ENCODE peak calls at places on chromosomes 7 and 10, in four cellular contexts. J is upper lobe of right lung, X is IMR-90, M is astrocyte of the spinal cord. T is an unnamed sample.

GRCh38 chr7:35465791-35466336 is 212.0 kb upstream of the TBX20 start:
- DNase-seq in J (peak; percentile 90), X (no peak), M (no peak), T (no peak)

GRCh38 chr7:12729112-12729511 is 41.7 kb downstream of the ARL4A start:
- DNase-seq in J (peak; percentile 69), X (peak; percentile 15), M (peak; percentile 65), T (peak; percentile 73)

GRCh38 chr7:157851501-157852067 is 514.8 kb downstream of the DNAJB6 start:
- DNase-seq in J (peak; percentile 90), X (no peak), M (no peak), T (no peak)

GRCh38 chr10:3415878-3416605 is 243.5 kb upstream of the PITRM1 start:
- DNase-seq in J (no peak), X (no peak), M (no peak), T (no peak)

GRCh38 chr10:7296648-7297047 is 114.2 kb downstream of the SFMBT2 start:
- DNase-seq in J (no peak), X (no peak), M (no peak), T (no peak)

GRCh38 chr7:138595454-138595853 is 105.7 kb downstream of the SVOPL start:
- DNase-seq in J (no peak), X (no peak), M (no peak), T (no peak)

GRCh38 chr7:112726076-112726475 is 64.1 kb downstream of the TMEM168 start:
- DNase-seq in J (no peak), X (no peak), M (no peak), T (no peak)

GRCh38 chr10:94288361-94289116 is 74.2 kb downstream of the NOC3L start:
- DNase-seq in J (no peak), X (no peak), M (no peak), T (no peak)

GRCh38 chr10:86085686-86086085 is 280.9 kb downstream of the GRID1 start:
- DNase-seq in J (peak; percentile 34), X (no peak), M (no peak), T (no peak)

GRCh38 chr7:80517177-80517804 is 5.4 kb upstream of the GNAT3 start:
- DNase-seq in J (no peak), X (no peak), M (no peak), T (peak; percentile 37)

GRCh38 chr10:14491814-14492213 is 161.1 kb upstream of the FRMD4A start:
- DNase-seq in J (no peak), X (peak; percentile 37), M (no peak), T (no peak)

GRCh38 chr7:31051598-31052503 is at the start of gene ADCYAP1R1:
- DNase-seq in J (no peak), X (no peak), M (no peak), T (no peak)

GRCh38 chr7:150979706-150980390 is 1.7 kb upstream of the KCNH2 start:
- DNase-seq in J (no peak), X (no peak), M (no peak), T (no peak)

GRCh38 chr10:38038107-38038931 is 27.8 kb downstream of the ZNF33A start:
- DNase-seq in J (no peak), X (peak; percentile 8), M (no peak), T (peak; percentile 10)

GRCh38 chr7:141664450-141664849 is 37.5 kb downstream of the DENND11 start:
- DNase-seq in J (no peak), X (no peak), M (no peak), T (no peak)

GRCh38 chr10:94403823-94404228 is 1.5 kb downstream of the TBC1D12 start:
- DNase-seq in J (no peak), X (no peak), M (no peak), T (peak; percentile 55)

GRCh38 chr10:30750971-30751677 is 121.6 kb upstream of the LYZL2 start:
- DNase-seq in J (no peak), X (no peak), M (no peak), T (no peak)

GRCh38 chr10:31583358-31583757 is 264.3 kb downstream of the ZEB1 start:
- DNase-seq in J (no peak), X (no peak), M (no peak), T (peak; percentile 35)

GRCh38 chr7:44981035-44981706 is 2.4 kb upstream of the MYO1G start:
- DNase-seq in J (no peak), X (no peak), M (no peak), T (no peak)

GRCh38 chr7:139769066-139769465 is 8.7 kb downstream of the HIPK2 start:
- DNase-seq in J (no peak), X (no peak), M (no peak), T (no peak)

GRCh38 chr10:116690356-116691078 is 51.8 kb downstream of the HSPA12A start:
- DNase-seq in J (no peak), X (peak; percentile 28), M (peak; percentile 22), T (peak; percentile 20)

GRCh38 chr7:122412886-122413285 is 108.3 kb upstream of the FEZF1 start:
- DNase-seq in J (no peak), X (peak; percentile 7), M (peak; percentile 74), T (peak; percentile 94)

GRCh38 chr10:70786799-70787415 is 1.7 kb upstream of the TBATA start:
- DNase-seq in J (no peak), X (peak; percentile 26), M (peak; percentile 38), T (no peak)

GRCh38 chr10:101781984-101782810 is 1.0 kb downstream of the NPM3 start:
- DNase-seq in J (peak; percentile 61), X (no peak), M (no peak), T (no peak)

GRCh38 chr10:16984242-16984641 is 145.4 kb downstream of the CUBN start:
- DNase-seq in J (no peak), X (no peak), M (no peak), T (no peak)

DNA sequence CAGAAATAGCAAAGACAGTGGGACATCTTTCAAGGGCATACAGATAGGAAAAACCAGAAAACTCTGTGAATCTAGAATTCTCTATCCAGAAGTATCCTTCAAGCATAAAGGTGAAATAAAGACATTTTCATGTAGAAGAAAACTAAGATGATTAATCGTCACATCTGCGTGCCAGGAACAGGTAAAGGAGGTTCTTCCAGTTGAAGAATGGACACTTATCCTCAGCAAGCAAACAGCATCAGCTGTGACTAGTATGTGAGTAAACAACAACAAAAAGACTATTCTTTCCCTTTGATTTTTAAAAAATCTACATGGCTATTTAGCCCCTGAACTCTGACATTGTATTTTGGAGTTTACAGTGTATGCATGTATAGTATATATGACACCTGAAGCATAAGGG is 124.9 kb downstream of the LRMDA start:
- DNase-seq in J (no peak), X (no peak), M (no peak), T (no peak)
- TF ChIP-seq CTCF in J (no peak), X (no peak), M (no peak), T (no peak)

DNA sequence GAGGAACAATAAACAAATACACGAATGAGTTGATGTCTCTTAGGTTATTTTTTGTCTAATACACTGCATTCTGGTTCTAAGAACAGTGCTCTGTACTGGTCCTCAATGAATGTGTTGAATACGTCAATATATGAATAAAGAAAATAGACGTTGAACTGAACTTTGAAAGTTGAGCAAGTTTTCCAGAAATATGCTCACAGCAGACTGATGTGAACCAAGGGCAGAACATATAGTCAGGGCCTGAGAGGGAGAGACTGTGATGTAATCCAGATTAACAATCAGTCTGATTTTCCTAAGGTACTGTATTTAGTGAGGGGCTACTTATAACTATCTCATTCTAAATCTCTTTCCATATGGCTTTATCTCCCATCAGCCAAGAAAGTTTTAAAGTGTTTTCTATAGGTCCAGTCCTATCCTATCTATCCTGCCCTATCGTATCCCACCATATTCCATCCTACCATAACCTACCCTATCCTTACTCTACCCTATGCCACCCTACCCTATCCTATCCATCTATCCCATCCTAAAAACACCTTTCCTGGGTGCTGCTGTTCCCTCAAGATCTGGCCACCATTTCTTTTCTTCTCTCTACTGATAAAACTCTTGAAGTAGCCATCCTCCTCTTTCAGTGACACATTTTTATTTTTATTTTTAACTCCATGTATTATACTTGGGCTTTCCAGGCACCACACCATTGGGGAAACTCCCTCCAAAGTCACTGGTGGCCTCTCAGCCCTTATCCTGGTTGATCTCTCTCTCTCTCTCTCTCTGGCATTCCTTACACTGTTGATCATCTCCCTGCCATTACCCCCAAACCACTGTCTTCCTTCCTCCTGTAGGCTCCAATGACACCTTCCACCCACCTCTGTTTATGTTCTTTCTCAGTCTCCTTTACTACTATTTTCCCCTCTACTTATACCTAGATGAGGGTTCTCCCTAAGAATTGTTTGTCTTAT is 212.3 kb upstream of the SLC26A5 start:
- DNase-seq in J (no peak), X (peak; percentile 29), M (no peak), T (no peak)
- H3K4me3 ChIP-seq in J (no peak overlapping the region), X (no peak overlapping the region), M (no peak overlapping the region), T (no peak overlapping the region)

GRCh38 chr7:152615052-152615741 is 60.7 kb downstream of the XRCC2 start:
- DNase-seq in J (no peak), X (no peak), M (no peak), T (no peak)
- TF ChIP-seq CTCF in J (no peak), X (no peak), M (no peak), T (no peak)

DNA sequence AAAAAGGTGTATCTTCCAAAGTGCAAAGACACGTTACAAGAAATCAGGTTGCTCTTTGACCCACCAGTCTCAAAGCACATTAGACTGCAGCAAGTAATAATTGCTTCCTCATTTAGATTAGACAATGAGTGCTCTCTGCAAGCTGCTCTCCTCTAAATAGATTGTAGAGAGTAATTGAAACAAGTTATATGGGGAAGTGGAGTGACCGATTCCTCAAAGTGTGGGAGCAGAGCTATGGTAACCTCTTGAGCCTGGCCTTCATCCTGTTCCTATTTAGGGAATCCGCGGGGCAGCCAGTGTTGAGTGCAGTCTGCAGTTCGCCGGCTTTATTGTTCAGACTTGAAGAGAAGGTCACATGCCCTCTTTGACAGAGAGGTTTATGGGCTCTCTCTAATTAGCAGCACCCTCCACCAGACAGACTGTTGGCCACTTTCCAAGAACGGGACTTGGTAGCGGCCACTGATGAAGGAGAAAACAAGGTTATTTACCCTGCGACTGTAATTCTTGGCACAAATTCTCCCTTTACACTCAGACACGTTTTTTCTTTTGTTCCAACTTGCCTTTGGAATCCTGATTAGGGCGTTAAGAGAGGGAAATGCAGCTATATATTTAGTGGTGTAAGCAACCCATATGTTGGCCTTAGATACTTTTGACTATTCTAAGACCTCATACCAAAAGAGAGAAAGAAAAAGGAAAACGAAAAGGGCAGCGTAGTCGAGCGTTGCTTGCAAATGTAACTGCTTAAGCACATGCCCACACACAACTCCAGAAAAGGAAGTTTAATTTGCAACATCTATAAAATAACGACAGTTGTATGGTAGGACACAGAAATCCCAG is 107.5 kb downstream of the REEP3 start:
- DNase-seq in J (peak; percentile 69), X (no peak), M (peak; percentile 54), T (no peak)
- H3K4me3 ChIP-seq in J (peak overlapping the region; percentile 65), X (peak overlapping the region; percentile 30), M (peak overlapping the region; percentile 12), T (peak overlapping the region; percentile 56)

GRCh38 chr10:81116990-81117389 is 579.3 kb downstream of the SH2D4B start:
- DNase-seq in J (no peak), X (no peak), M (no peak), T (no peak)
- TF ChIP-seq CTCF in J (no peak), X (no peak), M (no peak), T (no peak)

DNA sequence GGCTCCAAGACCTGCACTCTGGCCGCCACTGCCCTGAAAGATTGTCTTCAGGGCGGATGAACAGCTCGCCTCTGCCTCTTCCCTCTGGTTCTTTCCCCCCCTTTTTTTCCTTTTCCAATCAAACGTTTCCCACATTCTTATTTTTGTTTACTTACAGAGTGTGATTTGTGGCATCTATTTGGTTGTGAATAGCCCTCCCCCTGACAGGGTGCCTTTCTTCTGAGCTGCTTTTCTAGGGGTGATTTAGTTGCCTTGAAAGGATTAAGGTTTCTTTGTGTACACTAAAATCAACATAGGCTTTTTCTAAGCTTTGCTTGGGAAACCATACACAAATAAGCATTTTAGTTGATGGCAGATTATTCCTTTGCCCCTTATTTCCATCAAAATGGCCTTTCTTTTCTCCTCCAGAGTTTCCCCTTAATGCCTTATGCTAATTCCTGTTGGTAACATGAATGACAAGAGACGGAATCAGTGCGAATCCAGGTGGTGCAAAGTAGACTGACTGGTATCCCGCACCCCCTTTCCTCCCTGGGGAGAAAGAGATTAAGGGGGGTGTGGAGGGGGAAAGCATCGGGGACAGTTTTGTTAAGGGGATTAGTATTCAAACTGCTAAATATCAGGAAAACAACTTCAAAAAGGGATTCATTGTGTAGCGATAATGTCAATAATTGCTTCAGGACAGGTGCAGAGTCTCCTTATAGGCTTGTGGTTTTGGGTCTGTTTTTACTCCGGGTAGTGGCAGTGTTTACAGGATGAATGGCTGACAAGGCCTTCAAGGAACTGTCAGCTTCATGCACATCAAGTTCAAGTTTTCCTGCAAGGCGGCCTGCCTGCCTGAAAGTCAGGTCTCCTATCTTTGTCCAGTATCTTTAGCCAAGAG is 431.6 kb upstream of the GALNT17 start:
- DNase-seq in J (no peak), X (no peak), M (no peak), T (no peak)
- H3K4me3 ChIP-seq in J (no peak overlapping the region), X (no peak overlapping the region), M (no peak overlapping the region), T (no peak overlapping the region)

T was measured in fibroblast of the aortic adventitia.